ENCODE peak calls at places on chromosomes 12 and 14, in four cellular contexts. O is HepG2, P is H1, K is GM12878. B is an unnamed sample. For H3K4me1, the result is how much of the 10 kb centered on the place peaks cover.

GRCh38 chr14:69342928-69343525 is 55.1 kb downstream of the ERH start:
- DNase-seq in K (no peak), O (no peak), P (no peak), B (no peak)

GRCh38 chr12:106590601-106591000 is 7.8 kb downstream of the RFX4 start:
- DNase-seq in K (no peak), O (no peak), P (no peak), B (no peak)

GRCh38 chr14:76133103-76133502 is 18.6 kb upstream of the GPATCH2L start:
- DNase-seq in K (no peak), O (peak), P (no peak), B (no peak)

GRCh38 chr12:29241821-29242591 is 92.9 kb downstream of the FAR2 start:
- DNase-seq in K (peak), P (no peak), O (peak), B (no peak)

GRCh38 chr12:76666272-76666845 is 97.6 kb upstream of the ZDHHC17 start:
- DNase-seq in P (no peak), K (no peak), O (no peak), B (no peak)

GRCh38 chr12:52836042-52836466 is 1.9 kb upstream of the KRT79 start:
- DNase-seq in O (no peak), K (no peak), P (no peak), B (no peak)

GRCh38 chr12:42761601-42762350 is 172.2 kb upstream of the PRICKLE1 start:
- DNase-seq in K (no peak), P (no peak), O (no peak), B (no peak)

GRCh38 chr12:122094735-122095561 is 16.4 kb downstream of the MLXIP start:
- DNase-seq in O (no peak), K (no peak), P (no peak), B (no peak)

GRCh38 chr12:40692617-40693502 is 621 bp downstream of the CNTN1 start:
- DNase-seq in O (no peak), K (no peak), P (peak), B (no peak)

GRCh38 chr12:131682511-131682895 is 28.4 kb upstream of the SFSWAP start:
- DNase-seq in O (no peak), P (no peak), K (no peak), B (no peak)

GRCh38 chr12:131380220-131380957 is 330.5 kb upstream of the SFSWAP start:
- DNase-seq in O (no peak), P (peak), K (no peak), B (no peak)

GRCh38 chr14:36646664-36647416 is 14.8 kb upstream of the PAX9 start:
- DNase-seq in P (peak), O (no peak), K (no peak), B (no peak)

GRCh38 chr14:95463173-95463901 is 53.1 kb downstream of the SYNE3 start:
- DNase-seq in P (no peak), K (no peak), O (no peak), B (no peak)

GRCh38 chr14:74634964-74635363 is 22.9 kb upstream of the LTBP2 start:
- DNase-seq in K (no peak), O (no peak), P (no peak), B (no peak)

GRCh38 chr14:92540472-92541048 is 27.0 kb downstream of the RIN3 start:
- DNase-seq in P (no peak), O (no peak), K (no peak), B (no peak)

GRCh38 chr12:123085730-123086487 is 65.0 kb downstream of the PITPNM2 start:
- DNase-seq in K (no peak), P (no peak), O (peak), B (no peak)

GRCh38 chr14:105568859-105569766 is 42.7 kb downstream of the TMEM121 start:
- DNase-seq in P (no peak), O (no peak), K (no peak), B (no peak)

GRCh38 chr14:29650554-29651269 is 276.9 kb downstream of the PRKD1 start:
- DNase-seq in K (no peak), O (no peak), P (no peak), B (no peak)

GRCh38 chr14:100193417-100194357 is 34.2 kb upstream of the DEGS2 start:
- DNase-seq in P (no peak), O (peak), K (no peak), B (no peak)

GRCh38 chr12:12539411-12539810 is 23.3 kb downstream of the DUSP16 start:
- DNase-seq in P (no peak), O (no peak), K (no peak), B (no peak)

GRCh38 chr12:94621662-94622359 is 28.5 kb downstream of the TMCC3 start:
- DNase-seq in P (no peak), O (no peak), K (peak), B (no peak)

GRCh38 chr12:101781834-101782543 is 42.7 kb upstream of the SYCP3 start:
- DNase-seq in P (no peak), K (no peak), O (no peak), B (no peak)

GRCh38 chr14:69972755-69973154 is 93.5 kb downstream of the SMOC1 start:
- DNase-seq in P (no peak), O (no peak), K (no peak), B (no peak)

GRCh38 chr12:5433081-5433839 is 1.4 kb downstream of the NTF3 start:
- DNase-seq in P (no peak), O (no peak), K (no peak), B (no peak)

DNA sequence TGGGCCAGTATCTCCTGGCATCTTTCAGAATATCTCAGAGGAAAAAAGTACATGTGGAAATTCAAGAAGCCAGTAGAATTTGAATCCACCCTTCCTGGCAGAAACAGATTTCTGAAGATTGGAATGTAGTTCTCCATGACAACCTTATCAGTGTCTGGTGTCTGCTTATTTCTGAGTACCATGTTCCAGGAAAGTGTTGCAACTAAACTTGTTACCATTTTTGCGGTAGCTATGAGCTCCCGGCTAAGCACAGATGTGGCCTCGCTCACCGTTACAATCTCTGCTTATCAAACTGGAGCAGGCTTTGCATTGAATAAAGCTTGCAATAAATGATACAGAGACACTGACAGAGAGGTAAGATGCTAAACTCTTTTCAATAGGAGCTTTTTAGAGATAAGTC is 13.0 kb upstream of the ITPR2 start:
- DNase-seq in P (no peak), K (no peak), O (peak), B (no peak)
- TF ChIP-seq YY1 in P (no peak), K (no peak), O (no peak), B (no peak)

DNA sequence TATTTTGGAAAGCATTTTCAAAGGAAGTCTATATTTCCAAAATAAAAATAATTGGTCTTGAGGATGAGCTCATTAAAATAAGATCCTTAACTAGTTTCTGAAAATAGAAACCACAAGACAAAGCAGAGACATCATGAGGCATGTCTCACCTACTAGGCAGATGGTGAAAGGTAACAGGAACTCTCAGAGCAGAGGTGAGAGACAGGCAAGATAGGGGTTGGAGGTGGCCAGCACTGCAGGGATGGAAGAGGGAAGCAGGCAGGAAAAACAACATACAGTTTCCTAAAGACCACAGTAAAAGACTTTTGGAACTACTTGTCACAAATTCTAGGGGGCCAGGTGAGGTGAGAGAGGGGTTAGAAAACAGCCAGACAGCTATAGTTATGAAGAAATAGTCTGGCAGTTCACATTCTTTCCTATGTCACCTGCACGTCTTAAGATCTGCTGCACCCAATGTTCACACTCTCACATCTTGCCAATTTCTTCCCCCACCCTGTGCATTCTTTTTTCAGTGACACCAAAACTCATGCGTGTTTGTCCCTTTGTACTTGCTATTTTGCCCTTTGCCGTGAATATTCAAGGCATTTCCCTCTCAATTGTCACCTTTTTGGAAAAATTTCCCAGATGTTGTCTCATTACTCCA is 341.7 kb upstream of the KITLG start:
- DNase-seq in O (no peak), K (no peak), P (no peak), B (no peak)
- TF ChIP-seq SUZ12 in O (no peak), K (no peak), P (no peak), B (no peak)

DNA sequence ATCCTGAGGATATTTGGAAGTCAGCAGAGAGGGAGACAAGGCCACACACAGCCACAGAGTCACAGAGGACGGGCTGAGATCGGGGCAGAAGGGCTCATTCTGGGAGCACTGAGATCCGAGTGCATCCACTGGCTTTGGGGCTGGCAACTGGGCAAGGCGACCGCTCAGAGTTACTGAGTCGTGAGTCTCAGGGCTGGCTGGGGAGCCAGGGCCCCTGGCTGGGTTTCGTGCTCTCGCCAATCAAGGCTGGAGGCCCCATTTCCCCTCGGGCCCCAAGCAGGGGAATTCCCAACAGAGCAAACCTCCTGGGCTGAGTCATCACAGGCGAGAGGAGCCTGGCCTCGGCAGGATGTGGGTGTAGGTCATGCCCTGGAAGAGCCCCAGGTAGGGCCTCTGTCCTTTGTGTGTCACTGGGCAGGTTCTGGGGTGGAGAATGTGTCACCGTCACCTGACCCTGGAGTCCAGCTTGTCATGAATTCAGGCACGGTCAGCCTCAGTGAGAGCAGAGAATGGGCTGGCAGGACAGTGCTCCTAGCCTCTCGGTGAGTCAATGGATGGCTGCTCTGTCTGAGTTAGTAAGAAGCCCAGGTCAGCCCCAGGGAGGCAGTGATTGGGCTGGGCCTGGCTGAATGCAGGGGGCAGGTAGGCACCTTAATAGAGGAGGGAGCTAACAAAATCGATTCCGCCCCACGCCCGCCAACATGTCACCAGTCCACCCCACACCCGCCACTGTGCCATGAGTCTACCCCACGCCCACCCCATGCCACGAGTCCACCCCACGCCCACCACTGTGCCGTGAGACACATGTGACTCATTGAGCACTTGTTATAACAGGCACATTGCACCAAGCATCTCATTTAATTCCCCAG is 16.9 kb downstream of the ASB2 start:
- DNase-seq in K (peak), P (no peak), O (peak), B (peak)
- H3K4me1 ChIP-seq in K (half or more), P (under half), O (half or more), B (under half)

GRCh38 chr12:57606821-57607220 is 2.2 kb downstream of the DTX3 start:
- DNase-seq in P (no peak), K (no peak), O (no peak), B (no peak)

GRCh38 chr12:57609781-57610552 is 1.3 kb upstream of the ARHGEF25 start:
- DNase-seq in P (peak), K (no peak), O (no peak), B (no peak)

GRCh38 chr12:57609091-57609780 is 2.0 kb upstream of the ARHGEF25 start:
- DNase-seq in P (peak), O (no peak), K (no peak), B (no peak)

GRCh38 chr12:57606399-57606798 is 1.8 kb downstream of the DTX3 start:
- DNase-seq in K (no peak), O (no peak), P (no peak), B (no peak)

DNA sequence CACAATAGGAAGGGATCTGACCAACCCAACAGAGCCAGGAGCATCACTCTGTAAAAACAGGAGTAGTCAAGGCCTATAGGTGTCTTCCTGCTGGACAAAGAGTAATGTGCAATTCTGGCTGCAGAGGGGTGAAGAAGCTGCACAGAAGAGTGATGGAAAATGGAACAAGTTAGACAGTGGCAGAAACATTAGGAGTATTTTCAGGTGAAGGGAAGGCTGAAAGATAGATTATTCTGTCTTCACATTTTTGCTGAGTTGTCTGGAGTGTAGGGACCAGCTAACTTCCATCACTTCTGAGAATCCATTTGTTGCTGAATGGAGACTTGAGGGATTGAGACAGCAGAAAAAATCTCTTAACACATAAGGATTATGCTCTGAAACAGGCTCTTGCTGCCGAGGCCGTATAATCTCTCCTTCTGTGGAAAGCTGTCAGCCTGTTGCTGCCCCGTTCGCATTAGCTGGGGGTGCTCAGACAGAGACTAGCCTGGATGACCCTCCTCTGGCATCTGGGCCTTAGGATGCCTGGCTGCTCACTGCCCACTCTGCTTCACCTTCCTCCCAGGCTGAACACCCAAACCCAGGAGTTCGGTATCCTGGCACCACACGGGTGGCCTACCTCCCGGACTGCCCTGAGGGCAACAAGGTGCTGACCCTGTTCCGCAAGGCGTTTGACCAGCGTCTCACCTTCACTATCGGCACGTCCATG is 3.1 kb upstream of the ARHGEF25 start:
- DNase-seq in K (no peak), O (no peak), P (no peak), B (no peak)
- TF ChIP-seq YY1 in K (no peak), O (no peak), P (no peak), B (no peak)

DNA sequence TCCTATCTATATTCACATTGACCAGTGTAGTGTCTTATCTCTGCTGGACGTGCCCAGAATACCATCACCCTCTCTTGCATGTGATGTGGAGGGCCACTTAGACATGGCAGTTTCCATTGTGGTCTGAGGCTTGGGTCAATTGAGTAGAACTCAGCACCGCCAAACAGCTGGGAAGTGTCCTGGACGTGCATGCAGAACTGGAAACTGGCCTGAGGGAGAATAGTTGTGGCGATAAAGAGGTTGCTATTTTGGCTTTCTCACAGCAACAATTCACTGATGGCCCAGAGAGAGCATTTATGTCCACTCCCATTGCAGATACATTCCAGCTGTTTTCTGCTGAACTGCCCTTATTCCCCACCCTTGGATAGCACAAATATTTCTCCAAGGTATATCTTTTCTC is 210.1 kb upstream of the DAAM1 start:
- DNase-seq in K (no peak), O (no peak), P (no peak), B (no peak)
- TF ChIP-seq SUZ12 in K (no peak), O (no peak), P (no peak), B (no peak)

DNA sequence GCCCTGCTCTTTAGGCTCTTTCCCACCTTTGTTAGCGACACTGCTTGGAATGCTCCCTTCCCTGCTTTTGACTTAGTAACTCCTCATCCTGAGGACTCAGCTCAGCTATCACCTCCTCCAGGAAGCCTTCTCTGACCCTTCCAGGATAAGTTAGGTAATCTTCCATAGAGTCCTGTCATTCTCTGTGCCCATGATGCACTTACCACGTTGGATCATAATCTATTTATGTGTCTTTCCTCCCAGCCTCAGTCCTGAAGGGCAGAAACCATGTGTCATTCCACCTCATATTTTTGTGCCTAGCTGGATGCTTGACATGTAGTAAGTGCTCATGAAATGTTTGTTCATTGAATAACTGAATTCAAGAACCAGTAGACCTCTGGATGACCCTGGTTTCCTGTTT is 37.4 kb downstream of the PRKCH start:
- DNase-seq in P (no peak), O (no peak), K (no peak), B (no peak)
- H3K4me1 ChIP-seq in P (under half), O (under half), K (under half), B (under half)

GRCh38 chr12:24069532-24070395 is 120.3 kb upstream of the SOX5 start:
- DNase-seq in K (no peak), O (peak), P (no peak), B (no peak)
- TF ChIP-seq YY1 in K (no peak), O (no peak), P (no peak), B (no peak)

DNA sequence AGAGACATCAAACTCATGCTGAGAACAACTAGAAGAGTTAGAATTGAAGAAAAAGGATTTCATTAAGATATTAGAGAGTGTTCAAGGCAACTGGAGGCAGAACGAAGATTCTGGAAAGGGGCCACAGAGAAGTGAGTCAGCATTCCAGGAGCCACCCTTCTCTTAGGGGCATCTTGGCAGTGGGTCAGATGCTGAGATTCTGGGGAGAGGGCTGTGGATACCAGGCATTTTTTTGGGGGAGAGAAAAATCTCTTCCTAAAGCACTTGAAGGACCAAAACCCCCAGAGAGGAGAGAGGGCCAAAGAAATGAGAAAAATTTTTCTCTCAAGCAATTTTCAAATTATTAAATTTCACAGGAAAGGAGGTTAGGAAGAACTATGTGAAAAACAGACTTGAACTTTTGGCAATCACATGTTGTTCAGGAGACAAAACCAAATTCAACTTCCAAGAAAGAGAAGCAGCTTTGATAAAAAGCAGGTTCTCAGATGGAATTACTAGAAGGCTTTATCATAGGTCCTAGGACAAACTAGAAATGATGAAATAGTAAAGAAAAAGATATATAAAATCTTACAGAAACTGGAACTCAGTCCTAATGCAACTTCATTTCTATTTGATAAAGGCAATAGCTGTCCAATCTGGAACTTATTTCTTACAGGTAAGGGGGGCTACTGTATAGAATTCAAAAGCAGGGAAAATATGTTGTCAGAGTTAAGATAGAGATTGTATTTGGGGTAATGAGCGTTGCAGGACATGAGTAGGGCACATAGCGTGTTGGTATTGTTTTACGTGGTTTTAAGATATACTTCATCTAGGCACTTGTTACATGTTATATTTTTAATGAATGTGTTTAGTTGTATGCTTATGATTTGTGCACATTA is 1.1 kb upstream of the CLEC2D start:
- DNase-seq in P (no peak), O (no peak), K (no peak), B (no peak)
- TF ChIP-seq SUZ12 in P (no peak), O (no peak), K (no peak), B (no peak)

B was measured in NT2/D1.